ENCODE peak calls at places on chromosomes 2 and 18, in seven cellular contexts. D is stimulated activated CD4-positive, alpha-beta T cell treated with anti-CD3 and anti-CD28 coated beads, Interleukin-1b, Interleukin-23, amount 100 ng/mL, for 24 hours; E is T-helper 9 cell; G is stimulated activated CD8-positive, alpha-beta memory T cell treated with anti-CD3 and anti-CD28 coated beads, Interleukin-4, amount 100 ng/mL, for 24 hours; Q is HTR-8/SVneo; X is fibroblast of mammary gland; C is activated T-helper 1 cell treated with anti-CD3 and anti-CD28 coated beads, Interleukin-2, amount 50 U/mL, for 16 hours. K is an unnamed sample.
A peak's percentile ranks its signal among the peaks of the same experiment; 100 is the strongest.

GRCh38 chr2:231364061-231364460 is 31.4 kb upstream of the B3GNT7 start:
- DNase-seq in D (no peak), C (no peak), Q (no peak), G (no peak), E (no peak), X (no peak), K (no peak)

GRCh38 chr2:120758181-120759048 is 22.7 kb downstream of the GLI2 start:
- DNase-seq in E (no peak), D (no peak), X (peak; percentile 87), C (no peak), G (no peak), Q (no peak), K (no peak)

GRCh38 chr2:190655113-190655512 is 6.2 kb downstream of the NAB1 start:
- DNase-seq in E (no peak), G (no peak), X (peak; percentile 28), C (no peak), Q (no peak), D (no peak), K (no peak)

GRCh38 chr18:76657911-76658475 is 163.0 kb upstream of the ZNF516 start:
- DNase-seq in G (no peak), Q (no peak), E (no peak), X (no peak), C (no peak), D (no peak), K (no peak)

GRCh38 chr2:144329472-144329871 is 190.4 kb downstream of the ZEB2 start:
- DNase-seq in D (no peak), Q (no peak), G (no peak), E (no peak), C (no peak), X (no peak), K (no peak)

GRCh38 chr2:203819434-203820133 is 48.0 kb upstream of the CTLA4 start:
- DNase-seq in Q (no peak), G (no peak), X (no peak), D (no peak), C (no peak), E (no peak), K (no peak)

GRCh38 chr2:170047331-170048065 is 130.4 kb upstream of the MYO3B start:
- DNase-seq in D (no peak), Q (no peak), X (peak; percentile 11), C (no peak), E (no peak), G (no peak), K (no peak)

GRCh38 chr2:167759531-167759930 is 487.9 kb downstream of the STK39 start:
- DNase-seq in D (no peak), G (no peak), Q (no peak), X (no peak), E (no peak), C (no peak), K (no peak)

GRCh38 chr2:235238537-235238936 is 255.3 kb upstream of the AGAP1 start:
- DNase-seq in D (no peak), Q (no peak), C (no peak), G (no peak), E (no peak), X (peak; percentile 81), K (no peak)

GRCh38 chr2:171735991-171736710 is 48.9 kb downstream of the DYNC1I2 start:
- DNase-seq in D (no peak), Q (no peak), G (no peak), E (no peak), X (no peak), C (no peak), K (no peak)

GRCh38 chr2:225824748-225825449 is 425.4 kb downstream of the NYAP2 start:
- DNase-seq in D (no peak), G (no peak), Q (no peak), X (no peak), C (no peak), E (no peak), K (peak; percentile 1)

GRCh38 chr2:32652555-32653209 is 24.8 kb downstream of the TTC27 start:
- DNase-seq in E (no peak), C (no peak), X (no peak), D (no peak), G (no peak), Q (no peak), K (no peak)

GRCh38 chr2:140506606-140507005 is 1624.2 kb downstream of the LRP1B start:
- DNase-seq in C (no peak), G (no peak), X (peak; percentile 96), E (no peak), Q (peak; percentile 10), D (no peak), K (no peak)

GRCh38 chr2:175619591-175619990 is 382.5 kb downstream of the LNPK start:
- DNase-seq in X (no peak), D (no peak), Q (no peak), G (no peak), E (no peak), C (no peak), K (no peak)

GRCh38 chr2:72041638-72042111 is 106.0 kb downstream of the CYP26B1 start:
- DNase-seq in D (no peak), C (no peak), X (no peak), G (no peak), E (no peak), Q (no peak), K (no peak)

GRCh38 chr2:241197947-241198346 is 9.5 kb downstream of the ANO7 start:
- DNase-seq in C (no peak), Q (no peak), G (no peak), X (no peak), E (no peak), D (no peak), K (no peak)

GRCh38 chr2:9918275-9918674 is 33.2 kb upstream of the GRHL1 start:
- DNase-seq in X (peak; percentile 57), C (no peak), G (no peak), E (no peak), D (no peak), Q (no peak), K (no peak)

GRCh38 chr2:70837980-70838379 is 2.4 kb upstream of the CD207 start:
- DNase-seq in Q (no peak), X (no peak), C (no peak), G (no peak), D (no peak), E (no peak), K (no peak)

GRCh38 chr2:20422679-20423271 is 24.1 kb upstream of the RHOB start:
- DNase-seq in D (no peak), E (no peak), Q (no peak), G (no peak), C (no peak), X (peak; percentile 75), K (no peak)

K was measured in H1.